ENCODE peak calls at places on chromosomes 7 and 10, in nine cellular contexts. One of them, this sample, is unnamed.

GRCh38 chr7:137127806-137128205 is 215.7 kb downstream of the PTN start:
- DNase-seq in WTC11: no peak
- DNase-seq in upper lobe of right lung: no peak
- DNase-seq in astrocyte of the spinal cord: no peak
- DNase-seq in cardiac fibroblast: peak
- DNase-seq in HepG2: no peak
- DNase-seq in fibroblast of lung: no peak
- DNase-seq in mucosa of descending colon: no peak
- DNase-seq in esophagus squamous epithelium: no peak
- DNase-seq in this sample: no peak

GRCh38 chr10:80158598-80159127 is 26.1 kb downstream of the PLAC9 start:
- DNase-seq in cardiac fibroblast: peak
- DNase-seq in mucosa of descending colon: peak
- DNase-seq in HepG2: no peak
- DNase-seq in fibroblast of lung: peak
- DNase-seq in astrocyte of the spinal cord: peak
- DNase-seq in WTC11: no peak
- DNase-seq in esophagus squamous epithelium: peak
- DNase-seq in upper lobe of right lung: no peak
- DNase-seq in this sample: no peak

GRCh38 chr10:65931291-65932080 is 994.4 kb upstream of the LRRTM3 start:
- DNase-seq in upper lobe of right lung: no peak
- DNase-seq in cardiac fibroblast: no peak
- DNase-seq in mucosa of descending colon: no peak
- DNase-seq in WTC11: no peak
- DNase-seq in astrocyte of the spinal cord: no peak
- DNase-seq in esophagus squamous epithelium: no peak
- DNase-seq in fibroblast of lung: no peak
- DNase-seq in HepG2: no peak
- DNase-seq in this sample: no peak

GRCh38 chr7:5629941-5630340 is 151.5 kb downstream of the RNF216 start:
- DNase-seq in cardiac fibroblast: peak
- DNase-seq in mucosa of descending colon: no peak
- DNase-seq in HepG2: no peak
- DNase-seq in upper lobe of right lung: no peak
- DNase-seq in esophagus squamous epithelium: no peak
- DNase-seq in fibroblast of lung: peak
- DNase-seq in WTC11: no peak
- DNase-seq in astrocyte of the spinal cord: peak
- DNase-seq in this sample: no peak

GRCh38 chr7:116986611-116987565 is 33.6 kb downstream of the ST7 start:
- DNase-seq in WTC11: no peak
- DNase-seq in cardiac fibroblast: peak
- DNase-seq in upper lobe of right lung: no peak
- DNase-seq in fibroblast of lung: no peak
- DNase-seq in esophagus squamous epithelium: no peak
- DNase-seq in mucosa of descending colon: no peak
- DNase-seq in astrocyte of the spinal cord: no peak
- DNase-seq in HepG2: no peak
- DNase-seq in this sample: no peak

GRCh38 chr7:156753630-156754029 is 113.1 kb downstream of the RNF32 start:
- DNase-seq in WTC11: peak
- DNase-seq in upper lobe of right lung: no peak
- DNase-seq in esophagus squamous epithelium: no peak
- DNase-seq in cardiac fibroblast: no peak
- DNase-seq in fibroblast of lung: no peak
- DNase-seq in mucosa of descending colon: no peak
- DNase-seq in HepG2: no peak
- DNase-seq in astrocyte of the spinal cord: no peak
- DNase-seq in this sample: no peak

GRCh38 chr7:134804351-134804750 is 24.9 kb downstream of the CALD1 start:
- DNase-seq in upper lobe of right lung: no peak
- DNase-seq in mucosa of descending colon: no peak
- DNase-seq in astrocyte of the spinal cord: peak
- DNase-seq in esophagus squamous epithelium: no peak
- DNase-seq in HepG2: no peak
- DNase-seq in fibroblast of lung: peak
- DNase-seq in cardiac fibroblast: peak
- DNase-seq in WTC11: no peak
- DNase-seq in this sample: no peak

GRCh38 chr10:113108180-113108835 is 158.3 kb downstream of the TCF7L2 start:
- DNase-seq in fibroblast of lung: no peak
- DNase-seq in esophagus squamous epithelium: no peak
- DNase-seq in cardiac fibroblast: no peak
- DNase-seq in upper lobe of right lung: peak
- DNase-seq in astrocyte of the spinal cord: no peak
- DNase-seq in HepG2: no peak
- DNase-seq in mucosa of descending colon: no peak
- DNase-seq in WTC11: peak
- DNase-seq in this sample: no peak

GRCh38 chr7:5479133-5479745 is 55.6 kb upstream of the TNRC18 start:
- DNase-seq in cardiac fibroblast: no peak
- DNase-seq in mucosa of descending colon: no peak
- DNase-seq in WTC11: no peak
- DNase-seq in upper lobe of right lung: no peak
- DNase-seq in HepG2: no peak
- DNase-seq in esophagus squamous epithelium: no peak
- DNase-seq in astrocyte of the spinal cord: peak
- DNase-seq in fibroblast of lung: peak
- DNase-seq in this sample: no peak

GRCh38 chr7:50781371-50781770 is 1.3 kb downstream of the GRB10 start:
- DNase-seq in WTC11: no peak
- DNase-seq in astrocyte of the spinal cord: no peak
- DNase-seq in fibroblast of lung: no peak
- DNase-seq in esophagus squamous epithelium: no peak
- DNase-seq in mucosa of descending colon: no peak
- DNase-seq in cardiac fibroblast: no peak
- DNase-seq in HepG2: no peak
- DNase-seq in upper lobe of right lung: no peak
- DNase-seq in this sample: no peak

GRCh38 chr7:19177269-19177668 is 32.0 kb upstream of the FERD3L start:
- DNase-seq in cardiac fibroblast: no peak
- DNase-seq in fibroblast of lung: no peak
- DNase-seq in astrocyte of the spinal cord: peak
- DNase-seq in upper lobe of right lung: no peak
- DNase-seq in WTC11: no peak
- DNase-seq in esophagus squamous epithelium: no peak
- DNase-seq in HepG2: no peak
- DNase-seq in mucosa of descending colon: no peak
- DNase-seq in this sample: no peak

GRCh38 chr7:73736885-73737284 is 1.7 kb downstream of the ABHD11 start:
- DNase-seq in mucosa of descending colon: peak
- DNase-seq in HepG2: no peak
- DNase-seq in esophagus squamous epithelium: no peak
- DNase-seq in fibroblast of lung: no peak
- DNase-seq in WTC11: no peak
- DNase-seq in astrocyte of the spinal cord: no peak
- DNase-seq in upper lobe of right lung: no peak
- DNase-seq in cardiac fibroblast: no peak
- DNase-seq in this sample: no peak

GRCh38 chr7:138838166-138838565 is 40.2 kb upstream of the ATP6V0A4 start:
- DNase-seq in WTC11: peak
- DNase-seq in fibroblast of lung: no peak
- DNase-seq in HepG2: no peak
- DNase-seq in cardiac fibroblast: no peak
- DNase-seq in astrocyte of the spinal cord: no peak
- DNase-seq in esophagus squamous epithelium: no peak
- DNase-seq in upper lobe of right lung: no peak
- DNase-seq in mucosa of descending colon: no peak
- DNase-seq in this sample: no peak

GRCh38 chr7:13897825-13898224 is 91.6 kb downstream of the ETV1 start:
- DNase-seq in WTC11: no peak
- DNase-seq in HepG2: no peak
- DNase-seq in esophagus squamous epithelium: no peak
- DNase-seq in cardiac fibroblast: peak
- DNase-seq in mucosa of descending colon: no peak
- DNase-seq in astrocyte of the spinal cord: no peak
- DNase-seq in upper lobe of right lung: no peak
- DNase-seq in fibroblast of lung: peak
- DNase-seq in this sample: no peak

GRCh38 chr7:93447509-93447908 is 127.0 kb downstream of the CALCR start:
- DNase-seq in mucosa of descending colon: no peak
- DNase-seq in fibroblast of lung: no peak
- DNase-seq in HepG2: no peak
- DNase-seq in upper lobe of right lung: no peak
- DNase-seq in astrocyte of the spinal cord: no peak
- DNase-seq in esophagus squamous epithelium: no peak
- DNase-seq in WTC11: no peak
- DNase-seq in cardiac fibroblast: no peak
- DNase-seq in this sample: no peak

GRCh38 chr7:91940572-91941341 is at the start of gene AKAP9:
- DNase-seq in WTC11: peak
- DNase-seq in esophagus squamous epithelium: peak
- DNase-seq in astrocyte of the spinal cord: peak
- DNase-seq in mucosa of descending colon: peak
- DNase-seq in HepG2: peak
- DNase-seq in upper lobe of right lung: peak
- DNase-seq in cardiac fibroblast: peak
- DNase-seq in fibroblast of lung: peak
- DNase-seq in this sample: peak

DNA sequence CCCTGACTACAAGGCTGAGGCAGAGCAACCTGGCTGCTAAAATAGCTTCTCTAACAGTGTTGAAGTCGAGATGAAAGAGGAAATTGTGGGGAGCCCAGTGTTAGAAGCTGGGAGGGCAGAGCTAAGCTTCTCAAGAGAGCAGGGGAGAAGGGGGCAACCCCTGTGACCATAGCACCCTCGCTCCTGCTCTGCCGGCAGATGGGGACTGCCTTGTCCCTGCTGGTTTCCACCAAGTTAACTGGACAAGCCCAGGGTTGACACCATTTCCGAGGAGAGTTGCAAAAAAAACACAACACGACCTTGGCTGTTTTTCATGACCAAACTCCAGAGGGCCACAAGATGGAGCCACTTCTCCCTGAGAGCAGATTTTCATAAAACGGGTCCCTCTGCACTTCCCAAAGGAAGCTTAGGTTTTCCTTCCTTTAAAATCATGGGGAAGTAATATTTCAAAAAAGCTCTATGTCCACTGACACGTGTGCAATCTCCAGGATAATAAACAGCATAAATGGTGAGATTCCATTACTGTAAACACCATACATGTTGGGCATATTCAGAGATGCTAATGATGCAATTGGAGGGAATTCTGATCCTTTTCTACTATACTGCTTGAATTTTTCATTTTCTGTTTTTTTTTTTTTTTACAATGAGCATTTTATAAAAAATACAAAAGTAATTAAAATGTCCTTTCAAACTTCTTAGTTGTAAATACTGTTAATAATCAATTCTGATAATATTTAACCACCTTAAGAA is 140.4 kb downstream of the PIP4K2A start:
- DNase-seq in HepG2: peak
- DNase-seq in upper lobe of right lung: no peak
- DNase-seq in fibroblast of lung: peak
- DNase-seq in WTC11: peak
- DNase-seq in mucosa of descending colon: no peak
- DNase-seq in astrocyte of the spinal cord: peak
- DNase-seq in cardiac fibroblast: peak
- DNase-seq in esophagus squamous epithelium: no peak
- DNase-seq in this sample: no peak
- TF ChIP-seq CTCF in HepG2: peak
- TF ChIP-seq CTCF in upper lobe of right lung: peak
- TF ChIP-seq CTCF in fibroblast of lung: peak
- TF ChIP-seq CTCF in WTC11: peak
- TF ChIP-seq CTCF in mucosa of descending colon: no peak
- TF ChIP-seq CTCF in astrocyte of the spinal cord: peak
- TF ChIP-seq CTCF in cardiac fibroblast: peak
- TF ChIP-seq CTCF in esophagus squamous epithelium: peak
- TF ChIP-seq CTCF in this sample: peak

DNA sequence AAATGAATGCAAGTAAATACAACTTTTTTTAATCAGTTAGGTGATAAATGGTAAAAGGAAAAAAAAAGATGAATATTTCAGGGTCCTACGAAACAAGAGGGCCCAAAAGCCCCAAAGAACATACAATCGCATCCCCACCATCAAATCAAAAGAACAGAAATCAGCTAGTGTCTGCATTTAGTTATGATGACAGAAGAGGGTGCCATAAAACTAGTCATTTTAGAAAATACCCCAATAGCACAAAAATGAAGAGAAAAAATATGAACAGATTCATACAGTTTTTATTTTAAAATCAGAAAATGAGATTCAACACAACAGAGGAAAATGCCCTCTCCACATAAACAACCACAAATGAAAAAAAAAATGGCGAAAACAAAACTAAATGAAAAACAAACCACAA is 905.5 kb downstream of the REEP3 start:
- DNase-seq in upper lobe of right lung: no peak
- DNase-seq in fibroblast of lung: no peak
- DNase-seq in astrocyte of the spinal cord: no peak
- DNase-seq in cardiac fibroblast: no peak
- DNase-seq in mucosa of descending colon: no peak
- DNase-seq in WTC11: no peak
- DNase-seq in HepG2: no peak
- DNase-seq in esophagus squamous epithelium: no peak
- DNase-seq in this sample: no peak
- TF ChIP-seq CTCF in upper lobe of right lung: no peak
- TF ChIP-seq CTCF in fibroblast of lung: no peak
- TF ChIP-seq CTCF in astrocyte of the spinal cord: no peak
- TF ChIP-seq CTCF in cardiac fibroblast: no peak
- TF ChIP-seq CTCF in mucosa of descending colon: no peak
- TF ChIP-seq CTCF in WTC11: no peak
- TF ChIP-seq CTCF in HepG2: no peak
- TF ChIP-seq CTCF in esophagus squamous epithelium: no peak
- TF ChIP-seq CTCF in this sample: no peak

DNA sequence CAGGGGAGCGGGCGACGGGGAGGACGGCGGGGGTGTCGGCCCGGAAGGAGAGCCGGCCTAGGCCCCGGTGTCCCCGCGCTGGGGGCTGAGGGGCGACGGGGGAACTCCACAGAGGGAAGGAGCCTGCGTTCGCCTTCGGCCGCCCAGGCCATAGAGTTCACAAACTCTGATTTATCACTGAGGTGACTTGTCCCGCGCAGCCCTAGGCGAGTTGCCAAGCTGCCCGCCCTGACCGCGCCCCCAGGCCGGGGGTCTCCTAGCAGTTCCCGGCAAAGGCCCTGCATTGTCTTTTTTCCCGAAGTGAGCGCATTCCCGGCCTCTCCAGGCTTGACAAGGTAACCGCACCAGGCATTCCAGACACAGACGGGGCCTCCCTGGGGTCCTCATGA is 2.9 kb upstream of the NKX6-2 start:
- DNase-seq in WTC11: no peak
- DNase-seq in astrocyte of the spinal cord: no peak
- DNase-seq in cardiac fibroblast: no peak
- DNase-seq in HepG2: no peak
- DNase-seq in mucosa of descending colon: no peak
- DNase-seq in esophagus squamous epithelium: no peak
- DNase-seq in fibroblast of lung: no peak
- DNase-seq in upper lobe of right lung: no peak
- DNase-seq in this sample: no peak
- TF ChIP-seq CTCF in WTC11: no peak
- TF ChIP-seq CTCF in astrocyte of the spinal cord: no peak
- TF ChIP-seq CTCF in cardiac fibroblast: no peak
- TF ChIP-seq CTCF in HepG2: no peak
- TF ChIP-seq CTCF in mucosa of descending colon: no peak
- TF ChIP-seq CTCF in esophagus squamous epithelium: no peak
- TF ChIP-seq CTCF in fibroblast of lung: no peak
- TF ChIP-seq CTCF in upper lobe of right lung: no peak
- TF ChIP-seq CTCF in this sample: no peak

DNA sequence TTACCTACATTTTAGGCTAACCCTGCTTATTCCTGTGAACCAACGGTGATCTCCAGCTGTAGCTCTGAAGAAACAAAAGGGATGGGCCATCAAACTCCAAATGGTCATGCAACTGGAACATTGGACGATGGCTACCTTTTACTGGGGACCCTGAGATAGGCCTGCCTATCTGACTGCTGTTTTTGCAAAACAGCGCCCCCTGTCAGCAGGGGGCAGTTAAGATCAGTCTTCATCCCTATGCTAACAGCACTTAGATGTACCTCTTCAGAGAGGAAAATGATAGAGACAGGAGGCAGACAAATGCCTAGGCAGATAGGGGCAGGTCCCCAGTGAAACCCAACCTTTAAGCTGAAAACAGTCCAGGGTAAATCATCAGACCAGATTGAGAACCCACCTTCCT is 1085.4 kb upstream of the SORCS1 start:
- DNase-seq in WTC11: peak
- DNase-seq in mucosa of descending colon: no peak
- DNase-seq in fibroblast of lung: no peak
- DNase-seq in astrocyte of the spinal cord: no peak
- DNase-seq in esophagus squamous epithelium: no peak
- DNase-seq in HepG2: no peak
- DNase-seq in cardiac fibroblast: no peak
- DNase-seq in upper lobe of right lung: no peak
- DNase-seq in this sample: no peak
- TF ChIP-seq CTCF in WTC11: no peak
- TF ChIP-seq CTCF in mucosa of descending colon: no peak
- TF ChIP-seq CTCF in fibroblast of lung: no peak
- TF ChIP-seq CTCF in astrocyte of the spinal cord: peak
- TF ChIP-seq CTCF in esophagus squamous epithelium: no peak
- TF ChIP-seq CTCF in HepG2: no peak
- TF ChIP-seq CTCF in cardiac fibroblast: no peak
- TF ChIP-seq CTCF in upper lobe of right lung: no peak
- TF ChIP-seq CTCF in this sample: no peak